ENCODE peak calls at places on chromosome 4, in seven cellular contexts. One of them, this sample, is unnamed.
A peak's percentile ranks its signal among the peaks of the same experiment; 100 is the strongest.

GRCh38 chr4:4388418-4388817 is 1.5 kb downstream of the NSG1 start:
- DNase-seq in cardiac muscle cell: no peak
- DNase-seq in astrocyte of the spinal cord: no peak
- DNase-seq in epithelial cell of esophagus: no peak
- DNase-seq in lower lobe of right lung: no peak
- DNase-seq in AG09309: no peak
- DNase-seq in fibroblast of mammary gland: no peak
- DNase-seq in this sample: no peak

GRCh38 chr4:165384608-165385007 is 5.8 kb downstream of the CPE start:
- DNase-seq in lower lobe of right lung: no peak
- DNase-seq in fibroblast of mammary gland: peak; percentile 86
- DNase-seq in epithelial cell of esophagus: peak; percentile 52
- DNase-seq in AG09309: no peak
- DNase-seq in astrocyte of the spinal cord: peak; percentile 64
- DNase-seq in cardiac muscle cell: peak; percentile 51
- DNase-seq in this sample: peak; percentile 75

GRCh38 chr4:114734581-114734980 is 136.0 kb downstream of the UGT8 start:
- DNase-seq in cardiac muscle cell: no peak
- DNase-seq in AG09309: no peak
- DNase-seq in lower lobe of right lung: no peak
- DNase-seq in astrocyte of the spinal cord: peak; percentile 5
- DNase-seq in fibroblast of mammary gland: no peak
- DNase-seq in epithelial cell of esophagus: peak; percentile 0
- DNase-seq in this sample: no peak

GRCh38 chr4:137370699-137371098 is 161.6 kb downstream of the PCDH18 start:
- DNase-seq in cardiac muscle cell: no peak
- DNase-seq in fibroblast of mammary gland: no peak
- DNase-seq in lower lobe of right lung: no peak
- DNase-seq in astrocyte of the spinal cord: no peak
- DNase-seq in epithelial cell of esophagus: no peak
- DNase-seq in AG09309: no peak
- DNase-seq in this sample: no peak

GRCh38 chr4:170008376-170008775 is 17.8 kb downstream of the MFAP3L start:
- DNase-seq in AG09309: no peak
- DNase-seq in fibroblast of mammary gland: no peak
- DNase-seq in epithelial cell of esophagus: no peak
- DNase-seq in lower lobe of right lung: no peak
- DNase-seq in astrocyte of the spinal cord: no peak
- DNase-seq in cardiac muscle cell: no peak
- DNase-seq in this sample: no peak

GRCh38 chr4:146957252-146957651 is 11.6 kb upstream of the TTC29 start:
- DNase-seq in fibroblast of mammary gland: peak; percentile 95
- DNase-seq in epithelial cell of esophagus: peak; percentile 74
- DNase-seq in lower lobe of right lung: no peak
- DNase-seq in cardiac muscle cell: peak; percentile 13
- DNase-seq in astrocyte of the spinal cord: peak; percentile 82
- DNase-seq in AG09309: peak; percentile 84
- DNase-seq in this sample: peak; percentile 77

GRCh38 chr4:14225683-14226207 is 598.2 kb upstream of the BOD1L1 start:
- DNase-seq in epithelial cell of esophagus: no peak
- DNase-seq in fibroblast of mammary gland: no peak
- DNase-seq in astrocyte of the spinal cord: no peak
- DNase-seq in lower lobe of right lung: no peak
- DNase-seq in cardiac muscle cell: no peak
- DNase-seq in AG09309: no peak
- DNase-seq in this sample: no peak

GRCh38 chr4:25843340-25844097 is 19.3 kb downstream of the SEL1L3 start:
- DNase-seq in fibroblast of mammary gland: no peak
- DNase-seq in astrocyte of the spinal cord: no peak
- DNase-seq in AG09309: no peak
- DNase-seq in lower lobe of right lung: peak; percentile 76
- DNase-seq in epithelial cell of esophagus: peak; percentile 40
- DNase-seq in cardiac muscle cell: no peak
- DNase-seq in this sample: peak; percentile 50

GRCh38 chr4:8191136-8191747 is 7.8 kb upstream of the SH3TC1 start:
- DNase-seq in AG09309: no peak
- DNase-seq in epithelial cell of esophagus: peak; percentile 81
- DNase-seq in fibroblast of mammary gland: peak; percentile 53
- DNase-seq in cardiac muscle cell: peak; percentile 90
- DNase-seq in astrocyte of the spinal cord: peak; percentile 64
- DNase-seq in lower lobe of right lung: peak; percentile 85
- DNase-seq in this sample: peak; percentile 25

GRCh38 chr4:31360786-31361185 is 640.6 kb downstream of the PCDH7 start:
- DNase-seq in AG09309: peak; percentile 95
- DNase-seq in cardiac muscle cell: peak; percentile 97
- DNase-seq in lower lobe of right lung: no peak
- DNase-seq in epithelial cell of esophagus: peak; percentile 58
- DNase-seq in astrocyte of the spinal cord: peak; percentile 32
- DNase-seq in fibroblast of mammary gland: peak; percentile 94
- DNase-seq in this sample: peak; percentile 99

GRCh38 chr4:122666527-122667245 is 45.8 kb upstream of the IL21 start:
- DNase-seq in epithelial cell of esophagus: peak; percentile 88
- DNase-seq in lower lobe of right lung: no peak
- DNase-seq in astrocyte of the spinal cord: peak; percentile 95
- DNase-seq in cardiac muscle cell: peak; percentile 89
- DNase-seq in fibroblast of mammary gland: peak; percentile 96
- DNase-seq in AG09309: peak; percentile 96
- DNase-seq in this sample: peak; percentile 96

GRCh38 chr4:113823291-113823659 is 61.7 kb upstream of the CAMK2D start:
- DNase-seq in cardiac muscle cell: no peak
- DNase-seq in AG09309: no peak
- DNase-seq in lower lobe of right lung: no peak
- DNase-seq in astrocyte of the spinal cord: peak; percentile 54
- DNase-seq in fibroblast of mammary gland: peak; percentile 52
- DNase-seq in epithelial cell of esophagus: peak; percentile 26
- DNase-seq in this sample: no peak

GRCh38 chr4:98801259-98801725 is 127.6 kb downstream of the EIF4E start:
- DNase-seq in AG09309: no peak
- DNase-seq in cardiac muscle cell: no peak
- DNase-seq in fibroblast of mammary gland: no peak
- DNase-seq in astrocyte of the spinal cord: no peak
- DNase-seq in epithelial cell of esophagus: no peak
- DNase-seq in lower lobe of right lung: no peak
- DNase-seq in this sample: no peak

GRCh38 chr4:107699466-107700206 is 20.4 kb downstream of the PAPSS1 start:
- DNase-seq in astrocyte of the spinal cord: peak; percentile 32
- DNase-seq in AG09309: no peak
- DNase-seq in fibroblast of mammary gland: no peak
- DNase-seq in lower lobe of right lung: no peak
- DNase-seq in epithelial cell of esophagus: no peak
- DNase-seq in cardiac muscle cell: peak; percentile 24
- DNase-seq in this sample: peak; percentile 53

GRCh38 chr4:183945741-183946140 is 40.6 kb downstream of the STOX2 start:
- DNase-seq in astrocyte of the spinal cord: no peak
- DNase-seq in cardiac muscle cell: no peak
- DNase-seq in fibroblast of mammary gland: no peak
- DNase-seq in epithelial cell of esophagus: no peak
- DNase-seq in AG09309: no peak
- DNase-seq in lower lobe of right lung: no peak
- DNase-seq in this sample: no peak

GRCh38 chr4:86357608-86358007 is 2.2 kb downstream of the MAPK10 start:
- DNase-seq in fibroblast of mammary gland: no peak
- DNase-seq in epithelial cell of esophagus: no peak
- DNase-seq in lower lobe of right lung: no peak
- DNase-seq in astrocyte of the spinal cord: no peak
- DNase-seq in AG09309: no peak
- DNase-seq in cardiac muscle cell: no peak
- DNase-seq in this sample: no peak

DNA sequence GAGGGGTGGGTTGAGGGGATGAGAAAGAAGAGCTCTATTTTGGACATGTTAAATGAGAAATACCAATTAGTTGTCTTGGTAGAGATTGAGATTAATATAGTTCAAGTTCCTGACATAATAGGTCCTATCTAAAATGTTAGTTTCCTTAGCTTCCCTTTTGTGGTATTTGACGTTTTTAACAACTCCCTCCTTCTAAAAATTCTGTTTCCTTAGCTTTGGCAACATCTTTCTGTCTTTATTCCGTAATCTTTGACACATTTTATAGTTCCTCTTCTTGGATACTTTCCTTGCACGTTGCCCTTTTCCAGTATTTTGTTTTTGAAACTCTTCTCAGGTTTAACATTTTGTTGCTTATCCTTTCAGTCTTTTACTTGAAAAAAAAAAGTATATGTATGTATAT is 36.9 kb downstream of the LAMTOR3 start:
- DNase-seq in cardiac muscle cell: no peak
- DNase-seq in epithelial cell of esophagus: no peak
- DNase-seq in lower lobe of right lung: no peak
- DNase-seq in astrocyte of the spinal cord: no peak
- DNase-seq in fibroblast of mammary gland: no peak
- DNase-seq in AG09309: no peak
- DNase-seq in this sample: no peak
- H3K4me3 ChIP-seq in cardiac muscle cell: no peak overlapping the region
- H3K4me3 ChIP-seq in epithelial cell of esophagus: no peak overlapping the region
- H3K4me3 ChIP-seq in lower lobe of right lung: no peak overlapping the region
- H3K4me3 ChIP-seq in astrocyte of the spinal cord: no peak overlapping the region
- H3K4me3 ChIP-seq in fibroblast of mammary gland: no peak overlapping the region
- H3K4me3 ChIP-seq in AG09309: no peak overlapping the region
- H3K4me3 ChIP-seq in this sample: no peak overlapping the region

DNA sequence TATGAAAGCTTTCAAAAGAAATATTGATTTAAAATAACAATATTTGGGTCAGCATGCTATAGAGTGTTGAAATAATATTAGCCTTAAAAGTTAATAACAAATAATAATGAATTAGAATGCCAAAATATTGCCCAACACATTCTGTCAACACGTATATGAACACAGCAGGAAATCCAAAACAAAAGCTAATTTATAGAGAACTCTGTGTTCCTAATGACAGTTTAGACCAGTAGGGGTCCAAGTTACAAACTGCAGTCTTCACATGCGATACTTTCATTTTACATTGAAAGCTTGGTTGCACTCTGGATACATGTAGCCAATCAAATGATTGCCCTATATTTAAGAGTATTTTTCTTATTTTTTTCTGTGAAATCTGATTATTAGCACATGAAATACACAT is 274.4 kb downstream of the DCTD start:
- DNase-seq in astrocyte of the spinal cord: peak; percentile 54
- DNase-seq in cardiac muscle cell: peak; percentile 62
- DNase-seq in lower lobe of right lung: no peak
- DNase-seq in AG09309: no peak
- DNase-seq in epithelial cell of esophagus: no peak
- DNase-seq in fibroblast of mammary gland: peak; percentile 57
- DNase-seq in this sample: peak; percentile 3
- TF ChIP-seq CTCF in astrocyte of the spinal cord: peak; percentile 29
- TF ChIP-seq CTCF in cardiac muscle cell: peak; percentile 39
- TF ChIP-seq CTCF in lower lobe of right lung: no peak
- TF ChIP-seq CTCF in AG09309: no peak
- TF ChIP-seq CTCF in epithelial cell of esophagus: no peak
- TF ChIP-seq CTCF in fibroblast of mammary gland: peak; percentile 36
- TF ChIP-seq CTCF in this sample: peak; percentile 10

GRCh38 chr4:54958236-54958635 is 167.2 kb downstream of the KDR start:
- DNase-seq in lower lobe of right lung: no peak
- DNase-seq in cardiac muscle cell: peak; percentile 37
- DNase-seq in AG09309: no peak
- DNase-seq in epithelial cell of esophagus: no peak
- DNase-seq in fibroblast of mammary gland: no peak
- DNase-seq in astrocyte of the spinal cord: no peak
- DNase-seq in this sample: no peak
- H3K4me3 ChIP-seq in lower lobe of right lung: no peak overlapping the region
- H3K4me3 ChIP-seq in cardiac muscle cell: no peak overlapping the region
- H3K4me3 ChIP-seq in AG09309: no peak overlapping the region
- H3K4me3 ChIP-seq in epithelial cell of esophagus: no peak overlapping the region
- H3K4me3 ChIP-seq in fibroblast of mammary gland: no peak overlapping the region
- H3K4me3 ChIP-seq in astrocyte of the spinal cord: no peak overlapping the region
- H3K4me3 ChIP-seq in this sample: no peak overlapping the region

GRCh38 chr4:168516841-168517240 is 20.0 kb downstream of the PALLD start:
- DNase-seq in astrocyte of the spinal cord: no peak
- DNase-seq in lower lobe of right lung: no peak
- DNase-seq in fibroblast of mammary gland: no peak
- DNase-seq in AG09309: no peak
- DNase-seq in cardiac muscle cell: no peak
- DNase-seq in epithelial cell of esophagus: no peak
- DNase-seq in this sample: no peak

GRCh38 chr4:168511780-168512467 is 15.1 kb downstream of the PALLD start:
- DNase-seq in lower lobe of right lung: no peak
- DNase-seq in astrocyte of the spinal cord: no peak
- DNase-seq in epithelial cell of esophagus: no peak
- DNase-seq in AG09309: no peak
- DNase-seq in fibroblast of mammary gland: no peak
- DNase-seq in cardiac muscle cell: no peak
- DNase-seq in this sample: no peak

GRCh38 chr4:168515222-168516011 is 18.6 kb downstream of the PALLD start:
- DNase-seq in epithelial cell of esophagus: peak; percentile 54
- DNase-seq in lower lobe of right lung: no peak
- DNase-seq in cardiac muscle cell: no peak
- DNase-seq in fibroblast of mammary gland: no peak
- DNase-seq in astrocyte of the spinal cord: no peak
- DNase-seq in AG09309: no peak
- DNase-seq in this sample: peak; percentile 33

GRCh38 chr4:168509786-168510185 is 12.9 kb downstream of the PALLD start:
- DNase-seq in astrocyte of the spinal cord: no peak
- DNase-seq in fibroblast of mammary gland: peak; percentile 94
- DNase-seq in lower lobe of right lung: no peak
- DNase-seq in epithelial cell of esophagus: peak; percentile 65
- DNase-seq in cardiac muscle cell: peak; percentile 85
- DNase-seq in AG09309: peak; percentile 86
- DNase-seq in this sample: peak; percentile 60

GRCh38 chr4:168514249-168514852 is 17.5 kb downstream of the PALLD start:
- DNase-seq in AG09309: no peak
- DNase-seq in cardiac muscle cell: peak; percentile 62
- DNase-seq in epithelial cell of esophagus: peak; percentile 46
- DNase-seq in fibroblast of mammary gland: peak; percentile 64
- DNase-seq in astrocyte of the spinal cord: peak; percentile 67
- DNase-seq in lower lobe of right lung: no peak
- DNase-seq in this sample: peak; percentile 70
- TF ChIP-seq CTCF in AG09309: no peak
- TF ChIP-seq CTCF in cardiac muscle cell: peak; percentile 39
- TF ChIP-seq CTCF in epithelial cell of esophagus: peak; percentile 32
- TF ChIP-seq CTCF in fibroblast of mammary gland: peak; percentile 31
- TF ChIP-seq CTCF in astrocyte of the spinal cord: peak; percentile 19
- TF ChIP-seq CTCF in lower lobe of right lung: peak; percentile 47
- TF ChIP-seq CTCF in this sample: peak; percentile 23

GRCh38 chr4:76689079-76689817 is 208.7 kb downstream of the SOWAHB start:
- DNase-seq in fibroblast of mammary gland: no peak
- DNase-seq in cardiac muscle cell: peak; percentile 48
- DNase-seq in AG09309: no peak
- DNase-seq in epithelial cell of esophagus: peak; percentile 79
- DNase-seq in astrocyte of the spinal cord: peak; percentile 39
- DNase-seq in lower lobe of right lung: peak; percentile 62
- DNase-seq in this sample: no peak
- H3K4me3 ChIP-seq in fibroblast of mammary gland: peak overlapping the region; percentile 50
- H3K4me3 ChIP-seq in cardiac muscle cell: peak overlapping the region; percentile 87
- H3K4me3 ChIP-seq in AG09309: peak overlapping the region; percentile 63
- H3K4me3 ChIP-seq in epithelial cell of esophagus: peak overlapping the region; percentile 61
- H3K4me3 ChIP-seq in astrocyte of the spinal cord: peak overlapping the region; percentile 62
- H3K4me3 ChIP-seq in lower lobe of right lung: peak overlapping the region; percentile 58
- H3K4me3 ChIP-seq in this sample: peak overlapping the region; percentile 68

GRCh38 chr4:125749354-125749753 is 434.6 kb downstream of the FAT4 start:
- DNase-seq in lower lobe of right lung: no peak
- DNase-seq in astrocyte of the spinal cord: no peak
- DNase-seq in cardiac muscle cell: no peak
- DNase-seq in AG09309: no peak
- DNase-seq in epithelial cell of esophagus: no peak
- DNase-seq in fibroblast of mammary gland: no peak
- DNase-seq in this sample: no peak

GRCh38 chr4:125750399-125750798 is 435.6 kb downstream of the FAT4 start:
- DNase-seq in fibroblast of mammary gland: peak; percentile 12
- DNase-seq in astrocyte of the spinal cord: no peak
- DNase-seq in AG09309: no peak
- DNase-seq in epithelial cell of esophagus: peak; percentile 51
- DNase-seq in cardiac muscle cell: no peak
- DNase-seq in lower lobe of right lung: no peak
- DNase-seq in this sample: no peak

GRCh38 chr4:125750827-125751466 is 436.2 kb downstream of the FAT4 start:
- DNase-seq in cardiac muscle cell: peak; percentile 85
- DNase-seq in fibroblast of mammary gland: peak; percentile 76
- DNase-seq in epithelial cell of esophagus: no peak
- DNase-seq in lower lobe of right lung: no peak
- DNase-seq in astrocyte of the spinal cord: peak; percentile 63
- DNase-seq in AG09309: peak; percentile 17
- DNase-seq in this sample: peak; percentile 76
- TF ChIP-seq CTCF in cardiac muscle cell: peak; percentile 58
- TF ChIP-seq CTCF in fibroblast of mammary gland: peak; percentile 44
- TF ChIP-seq CTCF in epithelial cell of esophagus: no peak
- TF ChIP-seq CTCF in lower lobe of right lung: peak; percentile 41
- TF ChIP-seq CTCF in astrocyte of the spinal cord: peak; percentile 59
- TF ChIP-seq CTCF in AG09309: peak; percentile 53
- TF ChIP-seq CTCF in this sample: peak; percentile 45